ENCODE peak calls at places on chromosomes 1 and 21, in four cellular contexts. One of them, this sample, is unnamed.

GRCh38 chr1:24297852-24298232 is 21.3 kb upstream of the GRHL3 start:
- DNase-seq in cardiac fibroblast: no peak
- DNase-seq in SHP77 treated with DMSO at 0.1 percent for 48 hours: no peak
- DNase-seq in Right ventricle myocardium superior: no peak
- DNase-seq in this sample: no peak

GRCh38 chr1:151511636-151512215 is 539 bp downstream of the CGN start:
- DNase-seq in cardiac fibroblast: no peak
- DNase-seq in SHP77 treated with DMSO at 0.1 percent for 48 hours: peak
- DNase-seq in Right ventricle myocardium superior: no peak
- DNase-seq in this sample: no peak

GRCh38 chr1:9362488-9362887 is 69.8 kb downstream of the SPSB1 start:
- DNase-seq in cardiac fibroblast: no peak
- DNase-seq in SHP77 treated with DMSO at 0.1 percent for 48 hours: no peak
- DNase-seq in Right ventricle myocardium superior: no peak
- DNase-seq in this sample: no peak

GRCh38 chr1:89894210-89894668 is 73.4 kb downstream of the LRRC8D start:
- DNase-seq in cardiac fibroblast: peak
- DNase-seq in SHP77 treated with DMSO at 0.1 percent for 48 hours: no peak
- DNase-seq in Right ventricle myocardium superior: no peak
- DNase-seq in this sample: no peak

GRCh38 chr21:42721341-42721824 is 68.0 kb downstream of the PDE9A start:
- DNase-seq in cardiac fibroblast: peak
- DNase-seq in SHP77 treated with DMSO at 0.1 percent for 48 hours: no peak
- DNase-seq in Right ventricle myocardium superior: no peak
- DNase-seq in this sample: peak

GRCh38 chr1:241292973-241293372 is 64.0 kb downstream of the RGS7 start:
- DNase-seq in cardiac fibroblast: no peak
- DNase-seq in SHP77 treated with DMSO at 0.1 percent for 48 hours: no peak
- DNase-seq in Right ventricle myocardium superior: no peak
- DNase-seq in this sample: no peak

GRCh38 chr21:28729887-28730286 is 262.8 kb downstream of the LTN1 start:
- DNase-seq in cardiac fibroblast: no peak
- DNase-seq in SHP77 treated with DMSO at 0.1 percent for 48 hours: no peak
- DNase-seq in Right ventricle myocardium superior: no peak
- DNase-seq in this sample: no peak

GRCh38 chr1:240803151-240803550 is 191.2 kb upstream of the GREM2 start:
- DNase-seq in cardiac fibroblast: peak
- DNase-seq in SHP77 treated with DMSO at 0.1 percent for 48 hours: peak
- DNase-seq in Right ventricle myocardium superior: no peak
- DNase-seq in this sample: no peak

GRCh38 chr21:34227386-34227852 is 136.4 kb upstream of the KCNE2 start:
- DNase-seq in cardiac fibroblast: peak
- DNase-seq in SHP77 treated with DMSO at 0.1 percent for 48 hours: no peak
- DNase-seq in Right ventricle myocardium superior: no peak
- DNase-seq in this sample: no peak

GRCh38 chr1:64263335-64263734 is 59.9 kb downstream of the UBE2U start:
- DNase-seq in cardiac fibroblast: no peak
- DNase-seq in SHP77 treated with DMSO at 0.1 percent for 48 hours: no peak
- DNase-seq in Right ventricle myocardium superior: no peak
- DNase-seq in this sample: no peak